ENCODE peak calls at places on chromosomes 4 and X, in four cellular contexts. D is GM23248; V is naive thymus-derived CD4-positive, alpha-beta T cell; R is heart left ventricle. Z is an unnamed sample. For H3K36me3 and H3K27me3, the result is how much of the 10 kb centered on the place peaks cover.

GRCh38 chrX:115400960-115401359 is 111.4 kb downstream of the LUZP4 start:
- DNase-seq in V (no peak), D (no peak), R (no peak), Z (peak)

GRCh38 chrX:37834937-37835336 is 12.4 kb downstream of the DYNLT3 start:
- DNase-seq in V (no peak), R (no peak), D (no peak), Z (no peak)

GRCh38 chrX:119999087-119999634 is 55.6 kb upstream of the NKAP start:
- DNase-seq in V (no peak), D (no peak), R (no peak), Z (no peak)

GRCh38 chr4:118289794-118290193 is 63.0 kb downstream of the PRSS12 start:
- DNase-seq in V (no peak), R (no peak), D (peak), Z (peak)

GRCh38 chr4:137890802-137891201 is 351.3 kb downstream of the SLC7A11 start:
- DNase-seq in V (no peak), R (no peak), D (no peak), Z (no peak)

GRCh38 chr4:15963568-15963967 is 593 bp upstream of the FGFBP2 start:
- DNase-seq in R (no peak), D (no peak), V (no peak), Z (no peak)

GRCh38 chrX:21838937-21839333 is 482 bp upstream of the MBTPS2 start:
- DNase-seq in D (peak), V (no peak), R (no peak), Z (no peak)

GRCh38 chr4:105453550-105454201 is 20.2 kb downstream of the PPA2 start:
- DNase-seq in V (no peak), D (peak), R (no peak), Z (no peak)

GRCh38 chr4:114659386-114660008 is 60.9 kb downstream of the UGT8 start:
- DNase-seq in D (peak), V (no peak), R (peak), Z (peak)

GRCh38 chr4:67879486-67879885 is 4.3 kb downstream of the TMPRSS11D start:
- DNase-seq in D (no peak), R (no peak), V (no peak), Z (no peak)

GRCh38 chr4:147836807-147837206 is 104.9 kb downstream of the ARHGAP10 start:
- DNase-seq in V (no peak), R (no peak), D (no peak), Z (no peak)

GRCh38 chrX:110108381-110108796 is 105.5 kb downstream of the TMEM164 start:
- DNase-seq in V (no peak), R (no peak), D (no peak), Z (peak)

GRCh38 chr4:126678608-126679007 is 954.1 kb upstream of the INTU start:
- DNase-seq in R (no peak), V (no peak), D (no peak), Z (no peak)

GRCh38 chr4:117400039-117400835 is 314.9 kb upstream of the TRAM1L1 start:
- DNase-seq in V (no peak), R (no peak), D (peak), Z (peak)

GRCh38 chrX:129654652-129655546 is at the start of gene APLN:
- DNase-seq in D (peak), R (peak), V (no peak), Z (no peak)

GRCh38 chr4:32991663-32992062 is 2271.5 kb downstream of the PCDH7 start:
- DNase-seq in V (no peak), R (no peak), D (no peak), Z (no peak)

GRCh38 chr4:95304898-95305297 is 243.9 kb downstream of the UNC5C start:
- DNase-seq in D (no peak), R (no peak), V (no peak), Z (peak)

GRCh38 chr4:142407569-142407968 is 438.5 kb downstream of the INPP4B start:
- DNase-seq in R (no peak), D (peak), V (no peak), Z (no peak)

GRCh38 chr4:15695764-15696163 is 7.1 kb upstream of the BST1 start:
- DNase-seq in D (no peak), R (no peak), V (no peak), Z (no peak)

GRCh38 chr4:37197899-37198298 is 46.6 kb upstream of the NWD2 start:
- DNase-seq in D (no peak), V (no peak), R (no peak), Z (no peak)

GRCh38 chr4:176063718-176064117 is 1.9 kb upstream of the WDR17 start:
- DNase-seq in D (no peak), V (no peak), R (no peak), Z (no peak)

GRCh38 chr4:122259849-122260248 is 107.7 kb downstream of the BLTP1 start:
- DNase-seq in D (no peak), V (no peak), R (no peak), Z (no peak)
- H3K36me3 ChIP-seq in D (under half), V (half or more), R (half or more), Z (under half)

DNA sequence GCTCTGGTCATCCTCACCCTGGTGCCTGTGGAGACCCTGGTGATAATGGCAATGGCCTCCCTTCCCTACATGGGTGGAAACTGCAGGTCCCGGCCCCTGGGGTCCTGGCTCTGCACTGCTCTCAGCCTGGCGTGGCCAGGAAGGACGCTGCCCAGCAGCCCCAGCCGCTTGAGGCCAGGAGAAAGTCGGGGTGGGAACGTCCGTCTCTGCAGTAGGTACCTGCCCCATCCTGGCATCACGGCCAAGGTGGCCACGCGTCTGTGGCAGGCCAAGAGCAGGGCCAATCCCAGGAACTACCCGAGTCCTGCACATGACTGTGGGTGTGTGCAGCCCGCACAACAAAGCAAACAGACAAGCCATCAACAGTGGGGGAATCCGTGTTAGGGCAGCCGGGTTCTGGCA is 33.8 kb downstream of the FGFRL1 start:
- DNase-seq in V (no peak), D (no peak), R (peak), Z (no peak)
- H3K27me3 ChIP-seq in V (under half), D (under half), R (half or more), Z (under half)

GRCh38 chr4:169122405-169122804 is 112.3 kb upstream of the CBR4 start:
- DNase-seq in D (no peak), V (no peak), R (no peak), Z (no peak)
- H3K36me3 ChIP-seq in D (half or more), V (under half), R (under half), Z (half or more)

DNA sequence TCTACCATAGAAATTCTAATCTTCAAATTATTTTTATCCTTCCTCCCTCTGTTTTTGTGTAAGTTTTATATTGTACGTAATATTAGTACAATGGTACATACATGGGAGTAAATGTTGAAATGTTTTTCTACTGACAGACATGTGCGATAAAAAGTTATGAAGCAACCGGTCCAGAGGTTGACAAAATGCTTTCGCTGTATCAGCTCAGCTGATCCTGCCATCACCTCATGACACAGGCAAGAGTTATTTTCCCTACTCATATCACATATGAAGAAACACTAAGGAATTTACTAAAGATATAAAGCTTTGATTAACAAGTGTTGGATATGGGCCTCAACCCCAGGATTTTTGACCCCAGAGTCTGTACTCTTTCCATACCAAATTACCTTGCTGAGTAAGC is 49.9 kb downstream of the CLCN5 start:
- DNase-seq in D (no peak), R (no peak), V (no peak), Z (peak)
- H3K27me3 ChIP-seq in D (under half), R (under half), V (under half), Z (under half)

DNA sequence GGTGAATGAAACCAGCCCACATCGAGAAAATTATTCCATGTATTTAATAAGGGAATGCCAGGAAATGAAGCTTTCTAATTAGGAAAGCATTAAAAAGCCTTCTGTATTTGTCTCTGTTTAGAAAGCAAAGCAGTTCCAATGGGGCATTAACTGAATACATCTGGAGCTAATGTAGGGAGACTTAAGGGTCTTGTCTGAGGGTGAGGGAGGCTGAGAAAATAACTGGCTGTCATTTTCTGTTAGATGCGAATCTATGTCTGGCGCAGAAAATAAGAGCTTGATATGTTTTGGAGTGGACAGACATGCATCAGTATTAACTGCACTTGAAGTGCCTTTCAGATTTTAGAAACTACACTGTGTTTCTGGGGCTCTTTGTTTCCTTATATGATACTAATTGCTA is 111.3 kb downstream of the KLHL8 start:
- DNase-seq in D (no peak), V (no peak), R (no peak), Z (no peak)
- H3K36me3 ChIP-seq in D (under half), V (under half), R (half or more), Z (under half)

Z was measured in brain microvascular endothelial cell.